ENCODE peak calls at places on chromosomes 13 and 19, in four cellular contexts. Y is naive thymus-derived CD4-positive, alpha-beta T cell; B is sigmoid colon; E is gastrocnemius medialis. X is an unnamed sample. For H3K36me3, the result is how much of the 10 kb centered on the place peaks cover.

GRCh38 chr13:20114066-20114465 is 46.8 kb downstream of the GJA3 start:
- DNase-seq in Y (no peak), B (no peak), E (no peak), X (no peak)

GRCh38 chr13:76148374-76148773 is 512.2 kb downstream of the LMO7 start:
- DNase-seq in Y (no peak), B (no peak), E (no peak), X (no peak)

GRCh38 chr13:33262554-33262953 is 23.0 kb downstream of the STARD13 start:
- DNase-seq in Y (no peak), B (no peak), E (no peak), X (no peak)

GRCh38 chr13:106287351-106287750 is 248.1 kb downstream of the EFNB2 start:
- DNase-seq in Y (no peak), B (no peak), E (no peak), X (no peak)

GRCh38 chr13:88544836-88545235 is 873.7 kb downstream of the SLITRK5 start:
- DNase-seq in Y (no peak), B (no peak), E (no peak), X (no peak)

GRCh38 chr19:14503285-14503684 is 7.4 kb upstream of the GIPC1 start:
- DNase-seq in Y (no peak), B (no peak), E (no peak), X (no peak)

GRCh38 chr19:31600731-31601295 is 251.6 kb upstream of the TSHZ3 start:
- DNase-seq in Y (no peak), B (no peak), E (no peak), X (no peak)

GRCh38 chr19:15200575-15201364 is at the start of gene NOTCH3:
- DNase-seq in Y (no peak), B (no peak), E (no peak), X (peak)

GRCh38 chr13:85864963-85865530 is 65.8 kb upstream of the SLITRK6 start:
- DNase-seq in Y (no peak), B (no peak), E (no peak), X (no peak)

GRCh38 chr13:40318366-40318765 is 348.1 kb downstream of the FOXO1 start:
- DNase-seq in Y (no peak), B (no peak), E (peak), X (peak)

GRCh38 chr13:77521194-77521593 is 14.3 kb upstream of the SCEL start:
- DNase-seq in Y (no peak), B (no peak), E (no peak), X (no peak)

GRCh38 chr13:106262886-106263285 is 272.6 kb downstream of the EFNB2 start:
- DNase-seq in Y (no peak), B (no peak), E (no peak), X (no peak)

GRCh38 chr19:30521937-30522336 is 149.8 kb downstream of the ZNF536 start:
- DNase-seq in Y (no peak), B (no peak), E (no peak), X (no peak)

GRCh38 chr13:45783346-45784043 is 68.1 kb downstream of the SIAH3 start:
- DNase-seq in Y (no peak), B (no peak), E (no peak), X (no peak)

GRCh38 chr13:43666403-43666802 is 120.4 kb downstream of the ENOX1 start:
- DNase-seq in Y (no peak), B (no peak), E (no peak), X (no peak)

GRCh38 chr13:42660367-42660965 is 86.5 kb downstream of the TNFSF11 start:
- DNase-seq in Y (no peak), B (no peak), E (no peak), X (no peak)

GRCh38 chr13:98225036-98225940 is 48.2 kb upstream of the RNF113B start:
- DNase-seq in Y (no peak), B (no peak), E (no peak), X (no peak)

GRCh38 chr13:107743983-107744382 is 471.4 kb downstream of the LIG4 start:
- DNase-seq in Y (no peak), B (no peak), E (no peak), X (no peak)
- H3K27ac ChIP-seq in Y (no peak), B (no peak), E (no peak), X (no peak)

DNA sequence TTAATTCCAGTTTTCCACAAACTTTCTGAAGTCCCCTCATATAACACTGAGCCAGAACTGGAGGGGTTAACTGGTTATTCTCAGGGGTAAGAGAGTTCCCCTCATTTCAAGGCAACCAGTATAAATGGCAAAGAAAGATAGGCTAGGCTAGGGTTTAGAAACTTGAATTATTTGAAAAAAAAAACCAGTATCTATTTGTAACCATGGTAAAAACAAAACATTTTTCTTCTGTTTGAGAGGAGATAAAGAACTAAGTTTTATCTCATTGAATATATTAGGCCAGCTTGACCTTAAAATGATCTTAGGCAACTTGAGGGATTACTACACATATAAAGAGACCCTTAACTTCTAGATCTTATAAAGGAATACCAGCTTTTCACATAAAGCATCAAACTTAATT is 19.6 kb downstream of the SUPT20H start:
- DNase-seq in Y (no peak), B (no peak), E (no peak), X (no peak)
- H3K36me3 ChIP-seq in Y (under half), B (under half), E (half or more), X (under half)

GRCh38 chr13:32037471-32037870 is 5.9 kb downstream of the FRY start:
- DNase-seq in Y (no peak), B (no peak), E (no peak), X (no peak)
- H3K4me3 ChIP-seq in Y (no peak), B (no peak), E (no peak), X (no peak)

GRCh38 chr19:46717716-46718143 is 816 bp upstream of the PRKD2 start:
- DNase-seq in Y (no peak), B (peak), E (no peak), X (no peak)
- H3K27ac ChIP-seq in Y (peak), B (peak), E (peak), X (peak)

DNA sequence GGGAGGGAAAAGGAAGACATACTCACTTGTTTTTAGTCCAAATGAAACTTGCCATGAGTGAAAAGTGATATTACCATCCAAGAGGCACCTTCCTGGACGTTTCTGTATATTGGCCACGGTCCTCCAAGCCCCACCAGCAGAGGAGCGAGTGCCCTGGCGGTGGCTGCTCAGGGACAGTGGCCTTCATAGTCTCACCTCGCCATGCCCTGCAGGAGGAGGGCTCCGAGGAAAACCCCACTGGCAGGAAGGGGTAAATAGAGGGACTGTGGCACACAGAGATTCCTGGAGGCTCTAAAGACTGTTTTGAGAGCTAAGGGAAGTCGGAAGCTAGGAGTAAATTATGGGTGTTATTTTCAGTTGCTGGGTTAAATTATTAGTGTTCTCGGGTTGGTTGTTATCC is 98.4 kb upstream of the UBL3 start:
- DNase-seq in Y (no peak), B (no peak), E (no peak), X (no peak)
- H3K36me3 ChIP-seq in Y (under half), B (under half), E (under half), X (under half)

GRCh38 chr13:47904239-47904638 is 96.8 kb downstream of the SUCLA2 start:
- DNase-seq in Y (no peak), B (no peak), E (no peak), X (no peak)
- H3K4me3 ChIP-seq in Y (no peak), B (no peak), E (no peak), X (peak)

GRCh38 chr13:30196025-30196424 is 111.3 kb downstream of the KATNAL1 start:
- DNase-seq in Y (no peak), B (no peak), E (no peak), X (no peak)
- H3K27ac ChIP-seq in Y (no peak), B (no peak), E (no peak), X (no peak)

GRCh38 chr19:55667511-55667910 is 7.5 kb upstream of the EPN1 start:
- DNase-seq in Y (no peak), B (no peak), E (no peak), X (peak)
- H3K36me3 ChIP-seq in Y (under half), B (half or more), E (half or more), X (half or more)